ENCODE peak calls at places on chromosome 15, in four cellular contexts. B is endothelial cell, W is AG09309, G is left ventricle myocardium inferior. T is an unnamed sample.
A peak's percentile ranks its signal among the peaks of the same experiment; 100 is the strongest.

GRCh38 chr15:77118787-77119410 is 48.0 kb upstream of the TSPAN3 start:
- DNase-seq in B (no peak), W (peak; percentile 52), G (no peak), T (peak; percentile 66)

GRCh38 chr15:63044645-63045437 is 2.3 kb downstream of the TPM1 start:
- DNase-seq in B (no peak), W (no peak), G (peak; percentile 55), T (peak; percentile 87)

GRCh38 chr15:48963524-48964113 is at the start of gene SHC4:
- DNase-seq in B (peak; percentile 58), W (peak; percentile 51), G (peak; percentile 64), T (peak; percentile 87)

GRCh38 chr15:31470756-31471155 is 144.1 kb downstream of the KLF13 start:
- DNase-seq in B (no peak), W (no peak), G (no peak), T (no peak)

GRCh38 chr15:66673410-66674322 is 28.4 kb upstream of the SMAD6 start:
- DNase-seq in B (peak; percentile 32), W (no peak), G (peak; percentile 29), T (peak; percentile 77)

GRCh38 chr15:49741721-49742120 is 120.9 kb downstream of the DTWD1 start:
- DNase-seq in B (no peak), W (no peak), G (no peak), T (no peak)

GRCh38 chr15:53559364-53560253 is 199.9 kb downstream of the WDR72 start:
- DNase-seq in B (no peak), W (no peak), G (no peak), T (no peak)

GRCh38 chr15:93466380-93466779 is 377.4 kb upstream of the RGMA start:
- DNase-seq in B (no peak), W (no peak), G (no peak), T (no peak)

GRCh38 chr15:84112025-84112424 is 123.5 kb upstream of the GOLGA6L4 start:
- DNase-seq in B (no peak), W (no peak), G (no peak), T (peak; percentile 15)

GRCh38 chr15:31374986-31375385 is 48.4 kb downstream of the KLF13 start:
- DNase-seq in B (no peak), W (no peak), G (peak; percentile 11), T (no peak)

GRCh38 chr15:92653836-92654524 is 1.6 kb downstream of the FAM174B start:
- DNase-seq in B (peak; percentile 60), W (no peak), G (no peak), T (peak; percentile 50)

GRCh38 chr15:23467110-23467600 is 20.1 kb upstream of the GOLGA6L2 start:
- DNase-seq in B (no peak), W (peak; percentile 10), G (no peak), T (peak; percentile 40)

GRCh38 chr15:37824717-37825382 is 109.6 kb upstream of the TMCO5A start:
- DNase-seq in B (no peak), W (peak; percentile 80), G (no peak), T (peak; percentile 90)

GRCh38 chr15:55588070-55588817 is at the start of gene PYGO1:
- DNase-seq in B (peak; percentile 68), W (no peak), G (peak; percentile 61), T (peak; percentile 83)

GRCh38 chr15:90295270-90295648 is 29.8 kb downstream of the NGRN start:
- DNase-seq in B (no peak), W (no peak), G (no peak), T (no peak)

GRCh38 chr15:41780266-41780665 is 6.0 kb downstream of the MAPKBP1 start:
- DNase-seq in B (no peak), W (no peak), G (no peak), T (no peak)

GRCh38 chr15:35671981-35672380 is 126.0 kb upstream of the DPH6 start:
- DNase-seq in B (no peak), W (no peak), G (no peak), T (no peak)

GRCh38 chr15:62075595-62076279 is 9.0 kb downstream of the C2CD4A start:
- DNase-seq in B (no peak), W (no peak), G (no peak), T (peak; percentile 46)

GRCh38 chr15:80645494-80646065 is 49.5 kb upstream of the ABHD17C start:
- DNase-seq in B (no peak), W (no peak), G (no peak), T (no peak)

GRCh38 chr15:25239471-25240345 is 199.1 kb downstream of the UBE3A start:
- DNase-seq in B (no peak), W (no peak), G (no peak), T (no peak)

GRCh38 chr15:64842986-64843561 is 1.4 kb downstream of the PLEKHO2 start:
- DNase-seq in B (peak; percentile 32), W (no peak), G (peak; percentile 69), T (peak; percentile 65)

GRCh38 chr15:91099616-91100560 is at the start of gene SV2B:
- DNase-seq in B (peak; percentile 53), W (no peak), G (peak; percentile 27), T (peak; percentile 38)

GRCh38 chr15:35288580-35288979 is 203.5 kb upstream of the NANOGP8 start:
- DNase-seq in B (no peak), W (no peak), G (no peak), T (no peak)

GRCh38 chr15:70703066-70703465 is 60.3 kb downstream of the UACA start:
- DNase-seq in B (no peak), W (no peak), G (no peak), T (no peak)

GRCh38 chr15:29890761-29891457 is 68.6 kb upstream of the TJP1 start:
- DNase-seq in B (no peak), W (no peak), G (no peak), T (no peak)

GRCh38 chr15:81311834-81312459 is 12.0 kb downstream of the STARD5 start:
- DNase-seq in B (no peak), W (no peak), G (no peak), T (no peak)

GRCh38 chr15:58070801-58071418 is 5.4 kb upstream of the ALDH1A2 start:
- DNase-seq in B (peak; percentile 74), W (peak; percentile 8), G (peak; percentile 52), T (peak; percentile 73)

GRCh38 chr15:27608248-27608647 is 490.9 kb downstream of the OCA2 start:
- DNase-seq in B (no peak), W (no peak), G (no peak), T (no peak)
- TF ChIP-seq CTCF in B (no peak), W (no peak), G (no peak), T (no peak)

DNA sequence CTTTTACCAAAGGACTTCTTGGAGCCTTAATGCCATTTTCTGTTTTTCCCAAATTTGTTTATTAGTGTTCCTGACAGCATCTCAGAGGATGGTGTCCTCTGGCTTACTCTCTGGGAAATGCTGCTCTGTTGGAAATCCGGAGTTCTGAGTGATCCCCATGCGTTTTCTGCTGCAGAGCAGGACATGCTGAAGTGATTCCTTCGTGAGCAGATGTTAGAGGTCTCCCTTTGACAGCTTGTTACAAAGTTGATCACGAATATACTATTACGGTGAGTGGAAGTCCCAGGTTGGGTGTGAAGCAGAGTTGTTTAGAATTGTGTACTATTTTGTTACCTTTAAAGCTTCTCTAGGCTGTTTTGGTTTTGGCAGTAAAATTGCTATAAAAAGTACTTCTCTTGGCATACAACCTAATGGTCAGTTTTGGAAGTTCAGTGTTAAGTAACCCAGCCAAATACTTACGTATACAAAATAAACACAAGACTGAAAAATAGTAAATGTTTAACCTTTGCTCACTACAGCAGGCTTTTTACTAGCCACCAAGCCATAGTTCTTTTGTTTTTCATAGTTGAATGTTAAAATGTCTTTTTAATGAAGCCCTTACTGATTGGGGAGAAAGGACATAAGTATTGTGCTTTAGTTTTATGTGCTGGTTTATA is 15.0 kb upstream of the GOLGA6L9 start:
- DNase-seq in B (no peak), W (no peak), G (no peak), T (no peak)
- TF ChIP-seq CTCF in B (no peak), W (no peak), G (no peak), T (no peak)

DNA sequence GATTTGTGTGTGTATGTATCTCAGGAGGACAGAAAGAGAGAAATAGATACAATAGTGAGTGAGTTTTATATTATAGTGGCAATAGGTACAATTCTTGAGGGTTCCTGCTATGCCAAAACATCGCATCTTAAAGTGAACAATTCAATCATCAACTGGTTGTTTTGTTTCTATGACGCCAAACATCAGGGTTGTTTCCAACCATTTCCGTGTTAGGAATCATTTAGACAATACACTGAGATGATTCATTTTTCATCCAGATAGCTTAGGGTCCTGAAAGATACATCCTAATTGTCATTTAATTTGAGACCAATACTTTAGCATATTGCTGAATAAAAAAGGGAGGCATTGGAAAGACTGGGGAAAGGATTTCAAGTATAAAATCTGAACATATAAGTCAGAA is 472.2 kb downstream of the MCTP2 start:
- DNase-seq in B (no peak), W (no peak), G (no peak), T (no peak)
- TF ChIP-seq CTCF in B (no peak), W (no peak), G (no peak), T (no peak)

DNA sequence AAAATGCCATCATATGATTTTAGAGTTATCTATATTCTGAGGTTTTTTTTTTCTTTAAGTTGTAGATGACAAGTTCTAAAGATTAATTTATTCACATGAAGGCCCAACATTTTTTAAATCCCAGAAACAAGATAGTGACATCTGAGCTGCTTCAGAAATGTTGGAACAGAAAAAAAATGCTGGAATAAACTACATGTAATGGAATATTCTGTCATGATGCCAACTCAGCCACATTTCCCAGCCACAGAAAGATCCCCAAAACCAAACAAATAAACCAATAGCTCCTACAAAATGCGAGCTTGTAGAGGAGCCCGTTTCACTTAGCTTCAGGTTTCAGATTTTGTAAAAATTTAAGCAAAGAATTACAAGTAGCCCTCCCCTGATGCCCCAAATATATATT is 111.0 kb upstream of the MYO5C start:
- DNase-seq in B (no peak), W (no peak), G (no peak), T (peak; percentile 23)
- TF ChIP-seq CTCF in B (no peak), W (no peak), G (no peak), T (no peak)

GRCh38 chr15:40111888-40112287 is 3.2 kb upstream of the BMF start:
- DNase-seq in B (no peak), W (no peak), G (no peak), T (no peak)

GRCh38 chr15:40108061-40108854 is 421 bp downstream of the BMF start:
- DNase-seq in B (peak; percentile 30), W (no peak), G (peak; percentile 72), T (peak; percentile 51)

GRCh38 chr15:40106203-40107161 is 2.2 kb downstream of the BMF start:
- DNase-seq in B (peak; percentile 49), W (no peak), G (peak; percentile 69), T (peak; percentile 90)

GRCh38 chr15:40110866-40111550 is 2.3 kb upstream of the BMF start:
- DNase-seq in B (no peak), W (no peak), G (no peak), T (no peak)

GRCh38 chr15:40108855-40109735 is at the start of gene BMF:
- DNase-seq in B (peak; percentile 98), W (peak; percentile 95), G (peak; percentile 100), T (peak; percentile 100)
- TF ChIP-seq CTCF in B (no peak), W (peak; percentile 33), G (peak; percentile 42), T (peak; percentile 34)

DNA sequence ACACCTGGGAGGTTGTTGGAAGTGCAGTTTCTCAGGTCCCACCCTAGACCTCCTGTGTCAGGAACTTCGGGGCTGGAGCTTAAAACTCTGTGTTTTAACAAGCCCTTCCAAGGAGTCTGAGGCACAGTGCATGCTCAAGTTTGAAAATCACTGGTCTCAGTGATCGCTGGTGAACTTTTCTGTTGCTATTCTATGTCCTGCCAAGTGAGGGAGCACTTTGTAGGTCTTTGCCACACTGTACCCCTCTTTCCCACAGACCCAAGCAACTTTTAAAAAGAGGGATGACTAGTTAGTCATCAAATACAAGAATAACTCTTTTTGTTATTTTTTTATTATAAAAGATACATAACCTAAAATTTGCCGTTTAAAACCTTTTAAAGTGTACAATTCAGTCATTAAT is 133.7 kb downstream of the AGBL1 start:
- DNase-seq in B (no peak), W (no peak), G (no peak), T (no peak)
- TF ChIP-seq CTCF in B (peak; percentile 12), W (no peak), G (no peak), T (no peak)

T was measured in cardiac muscle cell.